ENCODE peak calls at places on chromosomes 4 and X, in seven cellular contexts. K is brain microvascular endothelial cell, J is progenitor cell of endocrine pancreas, P is BE2C, D is uterus, H is upper lobe of left lung, M is lung. E is an unnamed sample.

GRCh38 chr4:143251781-143252180 is 67.1 kb downstream of the USP38 start:
- DNase-seq in K (no peak), J (no peak), P (no peak), D (no peak), H (no peak), M (no peak), E (no peak)

GRCh38 chrX:13366698-13367097 is 46.8 kb upstream of the ATXN3L start:
- DNase-seq in K (no peak), J (no peak), P (no peak), D (no peak), H (no peak), M (no peak), E (no peak)

GRCh38 chrX:24423960-24424359 is 41.1 kb upstream of the PDK3 start:
- DNase-seq in K (no peak), J (no peak), P (no peak), D (no peak), H (no peak), M (no peak), E (no peak)

GRCh38 chr4:113699772-113700171 is 61.8 kb downstream of the CAMK2D start:
- DNase-seq in K (no peak), J (no peak), P (no peak), D (no peak), H (no peak), M (no peak), E (no peak)

GRCh38 chr4:154230091-154230490 is 261.5 kb downstream of the DCHS2 start:
- DNase-seq in K (no peak), J (no peak), P (no peak), D (no peak), H (no peak), M (no peak), E (no peak)

GRCh38 chr4:40281913-40282312 is 53.2 kb upstream of the CHRNA9 start:
- DNase-seq in K (no peak), J (no peak), P (no peak), D (no peak), H (no peak), M (no peak), E (no peak)

GRCh38 chr4:1130318-1131186 is 17.2 kb upstream of the RNF212 start:
- DNase-seq in K (peak; percentile 42), J (peak; percentile 55), P (peak; percentile 64), D (peak; percentile 83), H (peak; percentile 65), M (peak; percentile 76), E (peak; percentile 74)

GRCh38 chr4:125985856-125986255 is 671.1 kb downstream of the FAT4 start:
- DNase-seq in K (no peak), J (no peak), P (peak; percentile 39), D (no peak), H (no peak), M (no peak), E (no peak)

GRCh38 chrX:40169193-40170086 is 71.7 kb upstream of the BCOR start:
- DNase-seq in K (peak; percentile 77), J (no peak), P (peak; percentile 82), D (peak; percentile 55), H (peak; percentile 61), M (no peak), E (peak; percentile 60)

GRCh38 chr4:110211007-110211769 is 12.8 kb upstream of the ELOVL6 start:
- DNase-seq in K (no peak), J (no peak), P (peak; percentile 15), D (no peak), H (no peak), M (no peak), E (no peak)

GRCh38 chr4:35541146-35541887 is 703.0 kb downstream of the ARAP2 start:
- DNase-seq in K (no peak), J (no peak), P (no peak), D (no peak), H (no peak), M (no peak), E (no peak)

GRCh38 chr4:81314897-81315470 is 100.0 kb upstream of the PRKG2 start:
- DNase-seq in K (peak; percentile 40), J (no peak), P (no peak), D (no peak), H (no peak), M (no peak), E (no peak)

GRCh38 chrX:129932792-129933321 is 26.9 kb downstream of the UTP14A start:
- DNase-seq in K (no peak), J (no peak), P (peak; percentile 21), D (peak; percentile 40), H (peak; percentile 21), M (no peak), E (no peak)

GRCh38 chr4:140756292-140757219 is at the start of gene TBC1D9:
- DNase-seq in K (peak; percentile 69), J (peak; percentile 76), P (peak; percentile 71), D (peak; percentile 68), H (peak; percentile 92), M (peak; percentile 90), E (no peak)
- TF ChIP-seq CTCF in K (peak; percentile 28), J (peak; percentile 26), P (peak; percentile 26), D (no peak), H (peak; percentile 13), M (no peak), E (no peak)

GRCh38 chr4:120809518-120809917 is 113.0 kb downstream of the PRDM5 start:
- DNase-seq in K (no peak), J (no peak), P (no peak), D (no peak), H (no peak), M (no peak), E (no peak)
- TF ChIP-seq CTCF in K (peak; percentile 28), J (peak; percentile 12), P (peak; percentile 53), D (no peak), H (no peak), M (no peak), E (no peak)

GRCh38 chrX:138775501-138775900 is 64.0 kb upstream of the FGF13 start:
- DNase-seq in K (no peak), J (no peak), P (no peak), D (no peak), H (no peak), M (no peak), E (no peak)

GRCh38 chrX:138777230-138777629 is 65.7 kb upstream of the FGF13 start:
- DNase-seq in K (no peak), J (no peak), P (no peak), D (no peak), H (no peak), M (no peak), E (no peak)
- TF ChIP-seq CTCF in K (no peak), J (peak; percentile 35), P (no peak), D (no peak), H (no peak), M (no peak), E (no peak)

DNA sequence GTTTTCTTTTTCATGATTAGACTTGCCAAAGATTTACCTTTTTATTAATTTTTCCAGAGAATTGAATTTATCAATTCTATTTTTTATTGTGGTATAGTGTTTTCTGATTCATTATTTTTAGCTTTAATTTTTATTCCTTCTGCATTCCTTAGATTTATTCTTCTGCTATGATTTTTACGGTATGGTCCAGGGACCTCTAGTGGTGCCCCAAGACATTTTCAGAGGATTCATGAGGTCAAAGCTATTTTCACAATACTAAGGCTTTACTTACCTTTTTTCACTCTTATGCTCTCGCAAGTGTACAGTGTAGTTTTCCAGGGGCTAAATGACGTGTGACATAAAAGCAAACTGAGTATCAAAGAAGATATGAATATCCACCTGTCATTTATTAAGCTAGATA is 8.0 kb downstream of the RADX start:
- DNase-seq in K (no peak), J (no peak), P (no peak), D (no peak), H (no peak), M (no peak), E (no peak)
- TF ChIP-seq CTCF in K (peak; percentile 64), J (peak; percentile 48), P (peak; percentile 33), D (no peak), H (no peak), M (no peak), E (no peak)

GRCh38 chr4:41696768-41697167 is 51.8 kb downstream of the PHOX2B start:
- DNase-seq in K (no peak), J (no peak), P (no peak), D (no peak), H (peak; percentile 53), M (peak; percentile 55), E (no peak)

GRCh38 chr4:41696131-41696530 is 52.4 kb downstream of the PHOX2B start:
- DNase-seq in K (no peak), J (no peak), P (no peak), D (no peak), H (no peak), M (no peak), E (no peak)

GRCh38 chr4:41687971-41688370 is 60.6 kb downstream of the PHOX2B start:
- DNase-seq in K (no peak), J (no peak), P (peak; percentile 61), D (no peak), H (no peak), M (no peak), E (no peak)

GRCh38 chr4:41692717-41693345 is 55.7 kb downstream of the PHOX2B start:
- DNase-seq in K (peak; percentile 54), J (peak; percentile 25), P (peak; percentile 69), D (peak; percentile 16), H (no peak), M (peak; percentile 39), E (no peak)

DNA sequence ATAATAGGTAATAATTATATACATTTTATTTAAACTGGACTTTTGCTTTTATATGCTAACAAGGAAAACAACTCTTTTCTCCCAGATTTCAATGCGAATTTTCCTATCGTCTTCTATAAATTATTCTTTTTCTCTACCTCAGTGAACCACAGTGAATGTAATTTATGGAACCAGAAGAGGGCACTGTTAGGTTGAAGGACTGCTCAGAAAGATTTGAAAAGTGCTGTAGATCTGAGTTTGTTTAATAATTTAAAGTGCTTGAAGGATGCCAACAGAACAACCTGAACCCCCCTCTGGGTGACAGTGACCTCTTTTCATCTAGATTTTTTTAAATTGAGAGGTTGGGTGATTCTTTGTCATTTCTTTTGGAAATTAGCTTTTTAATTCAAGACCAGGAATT is 54.9 kb downstream of the PHOX2B start:
- DNase-seq in K (peak; percentile 12), J (no peak), P (peak; percentile 17), D (no peak), H (no peak), M (no peak), E (no peak)
- TF ChIP-seq CTCF in K (peak; percentile 59), J (peak; percentile 66), P (peak; percentile 74), D (no peak), H (peak; percentile 8), M (no peak), E (no peak)

GRCh38 chr4:7816771-7817170 is 122.9 kb downstream of the AFAP1 start:
- DNase-seq in K (no peak), J (no peak), P (no peak), D (no peak), H (peak; percentile 46), M (no peak), E (no peak)
- TF ChIP-seq CTCF in K (no peak), J (no peak), P (no peak), D (no peak), H (no peak), M (no peak), E (no peak)